ENCODE peak calls at places on chromosomes 11 and 22, in four cellular contexts. One of them, this sample, is unnamed.

GRCh38 chr22:26949193-26949592 is 291.8 kb downstream of the MIAT start:
- DNase-seq in WTC11: peak
- DNase-seq in HepG2: no peak
- DNase-seq in K562: no peak
- DNase-seq in this sample: no peak

GRCh38 chr11:87255589-87255988 is 217.9 kb downstream of the TMEM135 start:
- DNase-seq in HepG2: no peak
- DNase-seq in WTC11: no peak
- DNase-seq in K562: no peak
- DNase-seq in this sample: no peak

GRCh38 chr22:37267128-37267587 is 15.2 kb upstream of the CYTH4 start:
- DNase-seq in K562: peak
- DNase-seq in WTC11: peak
- DNase-seq in HepG2: no peak
- DNase-seq in this sample: peak

GRCh38 chr11:36487619-36488018 is 22.5 kb downstream of the TRAF6 start:
- DNase-seq in K562: no peak
- DNase-seq in HepG2: no peak
- DNase-seq in WTC11: no peak
- DNase-seq in this sample: no peak

GRCh38 chr11:74754507-74755255 is 6.0 kb downstream of the RNF169 start:
- DNase-seq in K562: no peak
- DNase-seq in HepG2: no peak
- DNase-seq in WTC11: no peak
- DNase-seq in this sample: no peak

GRCh38 chr22:46546466-46547178 is 9.2 kb upstream of the CELSR1 start:
- DNase-seq in WTC11: no peak
- DNase-seq in HepG2: no peak
- DNase-seq in K562: no peak
- DNase-seq in this sample: no peak

GRCh38 chr11:48007677-48008076 is 27.3 kb downstream of the PTPRJ start:
- DNase-seq in WTC11: no peak
- DNase-seq in K562: no peak
- DNase-seq in HepG2: no peak
- DNase-seq in this sample: no peak

GRCh38 chr11:121464352-121464946 is 11.7 kb upstream of the SORL1-AS1 start:
- DNase-seq in K562: no peak
- DNase-seq in WTC11: no peak
- DNase-seq in HepG2: peak
- DNase-seq in this sample: no peak

GRCh38 chr11:11171854-11172253 is 181.2 kb downstream of the CSNK2A3 start:
- DNase-seq in K562: no peak
- DNase-seq in WTC11: no peak
- DNase-seq in HepG2: no peak
- DNase-seq in this sample: no peak

GRCh38 chr11:77289737-77290136 is 11.7 kb downstream of the GDPD4 start:
- DNase-seq in WTC11: no peak
- DNase-seq in K562: no peak
- DNase-seq in HepG2: no peak
- DNase-seq in this sample: no peak

GRCh38 chr11:77284476-77285468 is 16.7 kb downstream of the GDPD4 start:
- DNase-seq in HepG2: no peak
- DNase-seq in WTC11: no peak
- DNase-seq in K562: no peak
- DNase-seq in this sample: no peak

GRCh38 chr11:77283101-77283500 is 18.4 kb downstream of the GDPD4 start:
- DNase-seq in WTC11: no peak
- DNase-seq in K562: no peak
- DNase-seq in HepG2: no peak
- DNase-seq in this sample: no peak

GRCh38 chr11:77287615-77288273 is 13.7 kb downstream of the GDPD4 start:
- DNase-seq in K562: no peak
- DNase-seq in WTC11: no peak
- DNase-seq in HepG2: no peak
- DNase-seq in this sample: no peak

DNA sequence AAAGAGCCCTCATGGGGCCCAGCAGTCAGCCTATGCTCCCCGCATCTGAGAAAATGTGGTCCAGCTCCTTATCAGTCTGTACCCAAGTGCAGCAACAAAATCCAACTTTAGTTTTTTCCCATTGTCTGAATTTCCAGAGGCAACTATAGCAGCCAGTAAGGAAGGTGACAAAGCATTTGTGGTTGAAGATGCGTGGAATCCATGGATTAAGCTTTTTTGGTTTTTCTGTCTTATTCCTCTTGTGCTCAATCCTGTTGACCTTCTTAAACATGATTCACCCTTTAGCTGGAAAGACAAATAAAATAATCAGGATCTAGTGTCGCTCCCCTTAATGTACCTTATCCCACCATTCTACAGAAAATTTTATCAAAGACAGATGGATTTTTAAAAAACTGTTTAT is 14.3 kb downstream of the GDPD4 start:
- DNase-seq in K562: no peak
- DNase-seq in WTC11: no peak
- DNase-seq in HepG2: no peak
- DNase-seq in this sample: no peak
- TF ChIP-seq ELF4 in K562: no peak
- TF ChIP-seq ELF4 in WTC11: no peak
- TF ChIP-seq ELF4 in HepG2: no peak
- TF ChIP-seq ELF4 in this sample: no peak

DNA sequence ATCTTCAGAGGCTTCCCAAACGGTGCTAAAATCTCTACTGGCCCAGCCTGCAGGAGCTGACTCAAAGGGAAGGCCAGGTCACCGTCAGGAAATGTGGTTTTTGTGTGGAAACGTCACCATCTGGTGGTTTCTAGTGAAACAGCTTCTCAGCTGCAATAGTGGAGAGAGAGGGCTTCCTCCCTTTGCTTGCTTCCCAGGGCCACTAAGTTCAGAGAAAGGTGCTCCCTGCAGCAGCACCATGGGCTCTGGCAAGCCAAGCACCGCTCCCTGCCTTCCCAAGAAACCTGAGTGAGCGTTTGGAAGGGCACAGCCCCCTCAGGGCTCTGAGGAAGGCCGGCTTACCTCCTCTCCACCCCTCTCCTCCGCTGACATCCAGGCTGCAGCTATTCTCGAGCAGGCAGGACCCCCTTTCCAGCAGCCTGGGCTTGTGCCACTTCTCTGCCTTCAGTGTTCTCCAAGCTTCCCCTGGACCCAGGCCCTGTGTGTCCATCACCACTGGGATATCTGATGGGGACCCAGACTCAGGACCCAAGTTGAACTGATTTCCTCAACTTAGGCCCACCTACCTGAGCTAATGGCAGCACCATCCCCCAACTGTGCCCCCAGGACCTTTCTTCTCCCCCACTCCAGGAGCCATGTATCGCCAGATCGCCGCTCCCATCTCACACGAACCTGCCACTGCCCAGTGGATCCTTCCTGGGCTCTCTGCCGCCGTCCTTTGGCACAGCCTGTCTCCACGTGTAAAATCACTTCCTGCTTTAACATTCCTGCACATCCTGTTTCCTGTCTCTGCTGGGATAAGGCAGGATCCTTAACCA is 9.8 kb downstream of the SPATA19 start:
- DNase-seq in HepG2: peak
- DNase-seq in WTC11: peak
- DNase-seq in K562: peak
- DNase-seq in this sample: peak
- TF ChIP-seq SP1 in HepG2: no peak
- TF ChIP-seq SP1 in WTC11: no peak
- TF ChIP-seq SP1 in K562: no peak
- TF ChIP-seq SP1 in this sample: no peak

GRCh38 chr11:126189109-126189929 is 22.1 kb downstream of the RPUSD4 start:
- DNase-seq in K562: no peak
- DNase-seq in WTC11: no peak
- DNase-seq in HepG2: peak
- DNase-seq in this sample: no peak

GRCh38 chr11:126186708-126187481 is 24.6 kb downstream of the RPUSD4 start:
- DNase-seq in K562: no peak
- DNase-seq in WTC11: peak
- DNase-seq in HepG2: peak
- DNase-seq in this sample: no peak

GRCh38 chr11:126186031-126186698 is 25.3 kb downstream of the RPUSD4 start:
- DNase-seq in HepG2: no peak
- DNase-seq in WTC11: no peak
- DNase-seq in K562: no peak
- DNase-seq in this sample: no peak

GRCh38 chr11:126190792-126191191 is 20.7 kb downstream of the RPUSD4 start:
- DNase-seq in K562: no peak
- DNase-seq in WTC11: no peak
- DNase-seq in HepG2: no peak
- DNase-seq in this sample: no peak

DNA sequence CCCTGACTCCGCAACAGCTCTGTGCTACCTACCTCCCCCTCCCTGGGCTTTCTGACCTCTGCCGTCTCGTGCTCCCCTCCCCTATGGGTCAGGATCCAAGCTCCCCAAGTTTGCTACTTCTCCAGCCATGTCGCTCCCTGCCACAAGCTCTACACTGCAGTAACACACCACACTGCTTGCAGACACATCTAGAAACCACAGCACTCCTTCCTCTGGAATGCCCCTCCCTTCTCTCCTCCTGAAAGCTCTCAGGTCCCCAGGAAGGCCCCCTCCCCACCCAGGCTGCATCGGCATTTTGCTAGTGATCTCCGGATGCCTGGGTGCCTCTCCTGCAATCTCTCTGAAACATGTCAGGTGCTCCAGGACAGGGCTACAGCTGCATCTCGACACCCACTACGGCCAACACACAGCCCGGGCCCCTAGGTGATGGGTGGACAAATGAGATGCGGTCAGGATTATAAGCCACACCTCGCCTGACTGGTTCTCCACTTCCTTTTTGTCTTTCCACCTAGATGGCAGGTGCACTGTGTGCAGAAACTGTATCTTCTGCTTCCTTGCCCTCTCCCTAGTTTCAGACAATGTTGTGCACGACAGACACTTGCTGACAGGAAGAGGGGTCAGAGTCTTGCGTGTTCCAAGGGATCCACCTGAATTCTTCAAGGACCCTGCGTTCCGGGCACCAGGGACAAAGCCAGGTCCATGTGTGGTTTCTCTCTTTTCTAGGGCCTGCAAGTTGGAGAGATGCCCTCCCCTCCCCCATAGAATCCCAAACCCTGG is 22.9 kb downstream of the RPUSD4 start:
- DNase-seq in WTC11: no peak
- DNase-seq in K562: no peak
- DNase-seq in HepG2: no peak
- DNase-seq in this sample: no peak
- TF ChIP-seq ELF4 in WTC11: no peak
- TF ChIP-seq ELF4 in K562: no peak
- TF ChIP-seq ELF4 in HepG2: no peak
- TF ChIP-seq ELF4 in this sample: no peak

GRCh38 chr11:62595124-62595523 is 3.8 kb upstream of the TUT1 start:
- DNase-seq in HepG2: no peak
- DNase-seq in WTC11: no peak
- DNase-seq in K562: no peak
- DNase-seq in this sample: no peak
- TF ChIP-seq SP1 in HepG2: no peak
- TF ChIP-seq SP1 in WTC11: no peak
- TF ChIP-seq SP1 in K562: no peak
- TF ChIP-seq SP1 in this sample: no peak